ENCODE peak calls at places on chromosomes 2 and 18, in four cellular contexts. O, L, S and R are unnamed samples. For H3K79me2, the result is how much of the 10 kb centered on the place peaks cover.

GRCh38 chr18:37419272-37419671 is 146.3 kb downstream of the CELF4 start:
- DNase-seq in S (no peak), L (peak), O (no peak), R (peak)

GRCh38 chr18:49178736-49179135 is 228.0 kb upstream of the SMAD7 start:
- DNase-seq in L (no peak), O (peak), S (peak), R (no peak)

GRCh38 chr2:27640722-27641245 is 11.9 kb downstream of the GPN1 start:
- DNase-seq in O (no peak), L (no peak), S (no peak), R (no peak)

GRCh38 chr18:73756256-73757091 is 391.2 kb downstream of the FBXO15 start:
- DNase-seq in O (no peak), L (no peak), S (no peak), R (no peak)

GRCh38 chr2:234970467-234970866 is 18.6 kb downstream of the SH3BP4 start:
- DNase-seq in S (peak), O (no peak), L (peak), R (peak)

GRCh38 chr18:51988277-51988676 is 351.7 kb upstream of the DCC start:
- DNase-seq in O (peak), L (no peak), S (no peak), R (no peak)

GRCh38 chr2:159755788-159756187 is 42.2 kb downstream of the CD302 start:
- DNase-seq in O (peak), S (peak), L (peak), R (peak)

GRCh38 chr2:181770145-181770544 is 89.8 kb upstream of the NEUROD1 start:
- DNase-seq in S (peak), O (no peak), L (peak), R (peak)

GRCh38 chr2:204065571-204065970 is 129.0 kb downstream of the ICOS start:
- DNase-seq in L (no peak), O (no peak), S (no peak), R (peak)

GRCh38 chr2:52034706-52035105 is 1002.8 kb upstream of the NRXN1 start:
- DNase-seq in O (no peak), L (no peak), S (no peak), R (no peak)

GRCh38 chr2:62284471-62284870 is 88.6 kb downstream of the B3GNT2 start:
- DNase-seq in L (no peak), O (no peak), S (no peak), R (no peak)

GRCh38 chr18:65753520-65753919 is 2.7 kb downstream of the CDH7 start:
- DNase-seq in L (no peak), O (peak), S (no peak), R (no peak)

DNA sequence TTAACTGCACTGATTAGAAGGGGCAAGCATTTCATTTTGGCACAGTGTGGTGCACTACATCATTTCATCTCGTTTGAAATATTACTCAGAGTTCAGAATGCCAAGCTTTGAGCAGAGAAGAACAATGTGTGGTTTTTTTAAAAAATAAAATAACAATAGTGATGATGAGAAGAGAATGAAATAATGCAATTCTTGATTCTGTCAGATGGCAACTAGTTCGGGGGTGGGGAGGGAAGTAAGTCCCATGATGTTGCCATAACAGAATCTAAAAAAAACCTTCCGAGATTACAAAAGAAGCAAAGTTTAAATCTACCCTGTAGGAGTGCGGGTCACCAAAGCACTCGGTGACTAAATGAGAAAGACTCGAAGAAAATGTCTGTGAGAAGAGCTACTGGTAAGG is 490.4 kb downstream of the NR4A2 start:
- DNase-seq in O (no peak), L (peak), S (no peak), R (peak)
- H3K79me2 ChIP-seq in O (under half), L (under half), S (under half), R (under half)

GRCh38 chr2:177212895-177213856 is 582 bp downstream of the HNRNPA3 start:
- DNase-seq in L (peak), S (peak), O (peak), R (peak)

GRCh38 chr2:177211602-177212105 is 940 bp upstream of the HNRNPA3 start:
- DNase-seq in O (no peak), L (no peak), S (peak), R (no peak)

GRCh38 chr2:177207101-177207500 is 5.5 kb upstream of the HNRNPA3 start:
- DNase-seq in O (no peak), S (no peak), L (no peak), R (no peak)

GRCh38 chr2:177212106-177212894 is at the start of gene HNRNPA3:
- DNase-seq in S (peak), L (peak), O (peak), R (peak)

GRCh38 chr2:177211148-177211547 is 1.4 kb upstream of the HNRNPA3 start:
- DNase-seq in O (no peak), S (no peak), L (no peak), R (no peak)
- H2AFZ ChIP-seq in O (peak), S (peak), L (peak), R (no peak)

DNA sequence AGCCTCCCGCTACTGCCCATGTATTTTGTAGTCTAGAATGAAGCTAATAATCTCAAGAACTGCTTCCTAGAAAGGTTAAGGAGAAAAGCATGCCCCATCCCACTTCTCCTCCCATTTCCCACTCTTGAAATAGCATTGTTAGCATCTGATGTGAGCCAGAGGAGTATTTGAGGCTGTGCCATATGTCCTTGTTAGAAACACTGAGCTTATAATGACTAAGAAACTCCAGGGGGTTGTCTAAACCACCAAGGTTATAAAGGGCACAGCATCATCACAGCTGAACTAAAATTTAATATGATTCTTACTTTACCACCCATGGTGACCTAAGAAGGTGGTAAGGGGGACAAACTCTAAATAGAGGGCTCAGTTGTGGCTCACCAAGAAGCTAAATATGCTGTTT is 16.6 kb downstream of the TSPYL6 start:
- DNase-seq in O (no peak), L (no peak), S (no peak), R (peak)
- H3K9ac ChIP-seq in O (no peak), L (no peak), S (no peak), R (peak)

GRCh38 chr2:127506502-127506901 is 19.8 kb downstream of the IWS1 start:
- DNase-seq in S (no peak), O (no peak), L (peak), R (no peak)

GRCh38 chr2:127508025-127508620 is 18.2 kb downstream of the IWS1 start:
- DNase-seq in S (no peak), O (no peak), L (no peak), R (no peak)

GRCh38 chr2:127508621-127509034 is 17.7 kb downstream of the IWS1 start:
- DNase-seq in S (peak), L (peak), O (no peak), R (peak)

GRCh38 chr2:127503491-127503890 is 22.8 kb downstream of the IWS1 start:
- DNase-seq in L (no peak), S (no peak), O (no peak), R (no peak)

DNA sequence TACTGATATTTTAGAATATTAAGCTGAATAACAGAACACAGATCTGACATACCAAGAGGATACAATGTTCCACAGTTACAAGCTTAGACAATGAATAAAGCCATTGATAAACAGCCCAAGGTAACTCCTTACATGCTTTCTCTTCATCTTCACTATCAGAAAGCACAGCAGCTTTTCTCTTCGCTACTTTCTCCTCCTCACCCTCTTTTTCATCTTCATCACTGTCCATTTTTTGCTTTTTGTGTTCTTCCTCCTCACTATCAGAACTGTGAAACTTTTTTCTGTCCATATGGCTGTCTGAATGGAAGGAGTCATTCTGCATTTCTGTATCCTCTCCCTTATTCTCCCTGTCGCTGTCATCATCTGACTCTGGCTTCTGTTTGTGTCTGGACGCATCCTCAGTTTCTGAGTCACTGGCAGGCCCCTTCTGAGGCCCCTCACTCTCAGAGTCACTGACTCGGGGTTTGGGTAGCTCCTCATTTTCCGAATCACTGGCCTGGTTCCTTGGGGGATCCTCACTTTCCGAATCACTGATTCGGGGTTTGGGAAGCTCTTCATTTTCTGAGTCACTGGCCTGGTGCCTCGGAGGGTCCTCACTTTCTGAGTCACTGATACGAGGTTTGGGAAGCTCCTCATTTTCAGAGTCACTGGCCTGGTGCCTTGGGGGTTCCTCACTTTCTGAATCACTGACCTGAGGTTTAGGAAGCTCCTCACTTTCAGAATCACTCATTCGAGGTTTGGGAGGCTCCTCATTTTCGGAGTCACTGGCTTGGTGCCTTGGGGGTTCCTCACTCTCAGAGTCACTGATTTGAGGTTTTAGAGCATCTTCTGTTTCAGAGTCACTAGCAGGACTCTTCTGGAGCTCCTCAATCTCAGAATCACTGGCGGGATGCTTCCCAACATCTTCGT is 21.5 kb downstream of the IWS1 start:
- DNase-seq in L (no peak), O (no peak), S (no peak), R (no peak)
- H3K79me2 ChIP-seq in L (half or more), O (under half), S (under half), R (half or more)

GRCh38 chr2:219499555-219499954 is 864 bp downstream of the GMPPA start:
- DNase-seq in S (no peak), O (no peak), L (no peak), R (no peak)

GRCh38 chr2:219500135-219500534 is 1.4 kb downstream of the GMPPA start:
- DNase-seq in L (no peak), S (no peak), O (peak), R (peak)

GRCh38 chr2:219497495-219498279 is 1.0 kb upstream of the GMPPA start:
- DNase-seq in S (peak), O (peak), L (peak), R (peak)

GRCh38 chr2:219498280-219499057 is at the start of gene GMPPA:
- DNase-seq in L (peak), S (peak), O (peak), R (peak)

GRCh38 chr2:219499058-219499307 is 292 bp downstream of the GMPPA start:
- DNase-seq in O (no peak), L (no peak), S (no peak), R (no peak)
- H2AFZ ChIP-seq in O (peak), L (peak), S (peak), R (peak)

GRCh38 chr2:176102309-176102866 is 2.8 kb downstream of the HOXD12 start:
- DNase-seq in S (no peak), O (no peak), L (no peak), R (no peak)

GRCh38 chr2:176105078-176105726 is 1.9 kb upstream of the HOXD11 start:
- DNase-seq in L (no peak), S (no peak), O (no peak), R (no peak)

GRCh38 chr2:176103634-176104337 is 3.3 kb upstream of the HOXD11 start:
- DNase-seq in O (no peak), L (no peak), S (no peak), R (no peak)

GRCh38 chr2:176105727-176106635 is 1.1 kb upstream of the HOXD11 start:
- DNase-seq in L (no peak), S (no peak), O (no peak), R (no peak)

DNA sequence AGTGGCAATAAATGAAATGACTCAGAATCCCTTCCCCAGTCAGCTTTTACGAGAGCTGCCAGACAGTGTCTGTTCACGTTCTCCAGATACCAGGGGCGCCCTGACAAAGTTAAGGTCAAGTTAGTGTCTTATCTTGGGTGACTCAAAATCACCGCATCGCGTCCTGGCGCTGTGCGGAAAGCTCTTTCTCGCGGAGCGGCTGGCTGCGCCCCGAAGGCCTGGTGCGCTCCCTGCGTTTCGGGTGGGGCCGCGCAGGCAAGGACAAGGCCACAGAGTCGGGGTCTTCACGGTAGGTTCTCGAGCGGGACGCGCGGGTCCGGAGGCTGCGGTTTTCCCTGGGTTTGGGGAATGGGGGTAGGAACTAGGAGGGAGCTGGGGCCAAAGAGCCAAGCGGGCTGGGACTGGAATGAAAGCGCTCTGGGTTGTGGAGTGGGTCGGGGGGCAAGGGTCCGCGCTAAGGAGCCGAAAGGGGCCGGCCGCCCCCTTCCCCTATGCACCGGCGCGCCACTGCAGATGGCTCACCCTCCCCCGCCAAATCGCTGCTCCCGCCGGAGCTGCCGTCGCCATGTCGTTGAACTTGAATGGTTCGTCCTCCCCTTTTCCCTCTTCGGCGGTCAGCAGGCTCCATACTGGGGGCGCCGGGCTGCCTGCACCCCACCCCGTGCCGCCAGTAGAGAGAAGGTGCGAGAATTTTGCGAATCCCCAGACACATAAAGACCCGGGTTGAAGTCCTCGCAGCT is 2.6 kb upstream of the HOXD11 start:
- DNase-seq in L (no peak), S (no peak), O (no peak), R (no peak)
- H3K9ac ChIP-seq in L (no peak), S (no peak), O (no peak), R (no peak)